ENCODE peak calls at places on chromosomes 11 and 22, in four cellular contexts. One of them, this sample, is unnamed.

GRCh38 chr11:132078230-132078629 is 707.8 kb downstream of the NTM start:
- DNase-seq in K562: no peak
- DNase-seq in H1: no peak
- DNase-seq in HepG2: no peak
- DNase-seq in this sample: no peak

GRCh38 chr11:68260484-68260883 is 11.3 kb downstream of the C11orf24 start:
- DNase-seq in K562: no peak
- DNase-seq in H1: no peak
- DNase-seq in HepG2: no peak
- DNase-seq in this sample: no peak

GRCh38 chr11:113457784-113458183 is 17.4 kb downstream of the DRD2 start:
- DNase-seq in K562: no peak
- DNase-seq in H1: no peak
- DNase-seq in HepG2: no peak
- DNase-seq in this sample: no peak

GRCh38 chr11:14904745-14905103 is 12.7 kb upstream of the CYP2R1 start:
- DNase-seq in K562: peak
- DNase-seq in H1: no peak
- DNase-seq in HepG2: no peak
- DNase-seq in this sample: no peak

GRCh38 chr11:1705121-1706052 is 8.4 kb downstream of the KRTAP5-6 start:
- DNase-seq in K562: no peak
- DNase-seq in H1: no peak
- DNase-seq in HepG2: no peak
- DNase-seq in this sample: no peak

GRCh38 chr22:42519544-42520237 is at the start of gene RRP7A:
- DNase-seq in K562: peak
- DNase-seq in H1: no peak
- DNase-seq in HepG2: peak
- DNase-seq in this sample: no peak

GRCh38 chr11:122069946-122070345 is 46.1 kb downstream of the BLID start:
- DNase-seq in K562: no peak
- DNase-seq in H1: no peak
- DNase-seq in HepG2: peak
- DNase-seq in this sample: no peak

GRCh38 chr11:20589796-20590195 is 9.6 kb upstream of the SLC6A5 start:
- DNase-seq in K562: no peak
- DNase-seq in H1: no peak
- DNase-seq in HepG2: no peak
- DNase-seq in this sample: no peak

GRCh38 chr11:12287009-12287373 is 90.4 kb upstream of the PARVA start:
- DNase-seq in K562: no peak
- DNase-seq in H1: no peak
- DNase-seq in HepG2: peak
- DNase-seq in this sample: peak

GRCh38 chr11:69330330-69330729 is 36.4 kb downstream of the MYEOV start:
- DNase-seq in K562: no peak
- DNase-seq in H1: no peak
- DNase-seq in HepG2: no peak
- DNase-seq in this sample: no peak

GRCh38 chr11:69326622-69327219 is 32.8 kb downstream of the MYEOV start:
- DNase-seq in K562: no peak
- DNase-seq in H1: no peak
- DNase-seq in HepG2: no peak
- DNase-seq in this sample: no peak

GRCh38 chr11:69325446-69325845 is 31.5 kb downstream of the MYEOV start:
- DNase-seq in K562: no peak
- DNase-seq in H1: no peak
- DNase-seq in HepG2: no peak
- DNase-seq in this sample: no peak

GRCh38 chr11:69327741-69328191 is 33.8 kb downstream of the MYEOV start:
- DNase-seq in K562: no peak
- DNase-seq in H1: no peak
- DNase-seq in HepG2: no peak
- DNase-seq in this sample: no peak

DNA sequence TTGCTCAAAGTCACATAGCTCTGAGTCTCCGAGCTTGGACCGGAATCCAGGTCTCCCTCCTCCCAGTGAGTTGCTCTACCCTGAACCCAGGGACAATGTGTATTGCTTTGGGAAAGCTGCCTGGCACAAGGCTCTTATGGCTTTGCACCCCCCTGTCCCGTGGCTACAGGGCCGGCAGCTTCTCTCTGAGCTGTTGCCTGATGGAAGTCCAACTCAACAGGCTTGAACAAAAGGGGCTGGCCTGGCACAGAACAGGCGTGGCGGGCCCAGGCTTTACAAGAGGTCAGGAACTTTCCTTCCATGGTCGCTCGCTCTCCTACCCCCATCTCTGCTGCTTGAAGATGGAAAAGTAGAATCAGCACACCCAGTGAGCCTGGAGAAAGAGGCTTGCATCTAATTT is 34.3 kb downstream of the MYEOV start:
- DNase-seq in K562: no peak
- DNase-seq in H1: no peak
- DNase-seq in HepG2: no peak
- DNase-seq in this sample: no peak
- TF ChIP-seq FOSL1 in K562: no peak
- TF ChIP-seq FOSL1 in H1: no peak
- TF ChIP-seq FOSL1 in HepG2: no peak
- TF ChIP-seq FOSL1 in this sample: no peak

DNA sequence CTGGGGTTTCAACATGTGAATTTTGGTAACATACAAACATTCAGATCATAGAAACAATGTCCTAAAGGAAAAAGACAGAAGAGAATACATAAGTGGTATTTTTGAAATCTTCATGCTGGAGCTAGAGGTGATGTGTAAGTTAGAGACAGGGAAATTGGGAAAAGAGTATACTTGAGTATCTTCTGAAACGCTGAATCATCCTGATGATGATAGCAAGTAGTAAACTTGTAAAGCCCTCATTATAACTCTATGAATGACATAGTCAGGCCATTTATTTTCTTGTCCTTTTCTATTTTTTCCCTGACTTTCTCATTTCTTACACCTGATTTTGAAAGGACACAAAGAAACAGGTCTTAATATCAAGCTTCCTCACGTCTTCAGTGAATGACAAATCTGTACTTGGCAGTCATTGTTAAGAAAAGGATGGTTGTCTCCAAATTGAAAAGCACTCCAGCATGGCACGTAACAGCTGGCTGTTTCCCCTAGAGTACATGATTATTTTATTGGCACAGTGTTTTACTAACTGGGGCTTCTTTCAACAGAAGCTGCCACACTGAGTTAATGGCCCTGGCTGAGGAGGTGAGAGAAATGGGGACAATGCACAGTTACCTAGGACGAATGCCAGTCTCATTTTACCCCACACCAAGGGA is 140.7 kb upstream of the CTSC start:
- DNase-seq in K562: no peak
- DNase-seq in H1: no peak
- DNase-seq in HepG2: no peak
- DNase-seq in this sample: no peak
- TF ChIP-seq SP1 in K562: no peak
- TF ChIP-seq SP1 in H1: no peak
- TF ChIP-seq SP1 in HepG2: no peak
- TF ChIP-seq SP1 in this sample: no peak

GRCh38 chr11:43327987-43328386 is 16.2 kb downstream of the API5 start:
- DNase-seq in K562: peak
- DNase-seq in H1: no peak
- DNase-seq in HepG2: peak
- DNase-seq in this sample: no peak
- TF ChIP-seq FOSL1 in K562: peak
- TF ChIP-seq FOSL1 in H1: no peak
- TF ChIP-seq FOSL1 in HepG2: no peak
- TF ChIP-seq FOSL1 in this sample: no peak

DNA sequence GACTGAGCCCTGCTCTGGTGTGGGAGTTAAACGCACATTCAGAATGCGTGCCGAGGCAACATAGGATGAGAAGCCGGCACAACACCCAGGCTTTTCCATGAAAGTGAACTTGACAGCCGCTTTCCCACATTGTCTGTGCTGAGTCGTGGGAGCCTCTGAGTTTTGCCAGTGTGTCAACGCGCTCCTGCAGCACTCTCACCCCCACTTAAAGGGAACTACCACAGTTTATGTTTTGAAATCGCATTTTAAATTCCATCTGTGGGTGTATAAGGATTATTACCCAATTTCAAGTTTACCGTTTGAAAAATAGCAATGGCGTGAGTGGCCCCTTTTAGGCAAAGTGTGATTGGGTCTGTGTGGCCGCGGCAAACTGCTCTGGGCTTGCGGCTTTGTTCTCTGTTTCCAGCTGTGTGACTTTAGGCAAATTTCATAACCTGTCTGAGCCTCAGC is 81.5 kb downstream of the FBLN1 start:
- DNase-seq in K562: no peak
- DNase-seq in H1: no peak
- DNase-seq in HepG2: no peak
- DNase-seq in this sample: no peak
- TF ChIP-seq SP1 in K562: no peak
- TF ChIP-seq SP1 in H1: no peak
- TF ChIP-seq SP1 in HepG2: no peak
- TF ChIP-seq SP1 in this sample: no peak

This sample was measured in HCT116.